ENCODE peak calls at places on chromosomes 16 and 17, in four cellular contexts. One of them, this sample, is unnamed.

GRCh38 chr16:84986102-84986501 is 25.2 kb downstream of the ZDHHC7 start:
- DNase-seq in H1: no peak
- DNase-seq in mesendoderm: no peak
- DNase-seq in H9: no peak
- DNase-seq in this sample: no peak

GRCh38 chr16:9739301-9739700 is 442.9 kb downstream of the GRIN2A start:
- DNase-seq in H1: no peak
- DNase-seq in mesendoderm: peak
- DNase-seq in H9: no peak
- DNase-seq in this sample: no peak

GRCh38 chr17:73308017-73308823 is 3.6 kb downstream of the CDC42EP4 start:
- DNase-seq in H1: no peak
- DNase-seq in mesendoderm: peak
- DNase-seq in H9: no peak
- DNase-seq in this sample: peak

GRCh38 chr17:933168-934083 is 46.1 kb downstream of the NXN start:
- DNase-seq in H1: no peak
- DNase-seq in mesendoderm: peak
- DNase-seq in H9: peak
- DNase-seq in this sample: peak

GRCh38 chr16:70703041-70703834 is 17.4 kb upstream of the MTSS2 start:
- DNase-seq in H1: no peak
- DNase-seq in mesendoderm: peak
- DNase-seq in H9: peak
- DNase-seq in this sample: peak

GRCh38 chr16:34078697-34079096 is 619.3 kb downstream of the TP53TG3F start:
- DNase-seq in H1: no peak
- DNase-seq in mesendoderm: peak
- DNase-seq in H9: no peak
- DNase-seq in this sample: peak

GRCh38 chr17:64212122-64212521 is 50.9 kb downstream of the TEX2 start:
- DNase-seq in H1: no peak
- DNase-seq in mesendoderm: no peak
- DNase-seq in H9: no peak
- DNase-seq in this sample: peak

GRCh38 chr17:10092595-10092994 is 105.8 kb downstream of the GAS7 start:
- DNase-seq in H1: no peak
- DNase-seq in mesendoderm: no peak
- DNase-seq in H9: no peak
- DNase-seq in this sample: no peak

GRCh38 chr17:30586818-30587595 is 109.8 kb downstream of the GOSR1 start:
- DNase-seq in H1: no peak
- DNase-seq in mesendoderm: no peak
- DNase-seq in H9: no peak
- DNase-seq in this sample: peak

GRCh38 chr17:1553354-1554266 is 9.0 kb downstream of the PITPNA start:
- DNase-seq in H1: no peak
- DNase-seq in mesendoderm: no peak
- DNase-seq in H9: no peak
- DNase-seq in this sample: no peak

GRCh38 chr16:19330801-19331484 is 45.4 kb downstream of the CLEC19A start:
- DNase-seq in H1: no peak
- DNase-seq in mesendoderm: peak
- DNase-seq in H9: peak
- DNase-seq in this sample: peak

GRCh38 chr17:58081641-58082340 is 1.4 kb upstream of the DYNLL2 start:
- DNase-seq in H1: peak
- DNase-seq in mesendoderm: no peak
- DNase-seq in H9: peak
- DNase-seq in this sample: no peak

GRCh38 chr17:58556833-58557250 is 42.4 kb upstream of the MTMR4 start:
- DNase-seq in H1: no peak
- DNase-seq in mesendoderm: no peak
- DNase-seq in H9: no peak
- DNase-seq in this sample: no peak

GRCh38 chr16:65249768-65250167 is 127.9 kb upstream of the CDH11 start:
- DNase-seq in H1: no peak
- DNase-seq in mesendoderm: peak
- DNase-seq in H9: no peak
- DNase-seq in this sample: no peak

GRCh38 chr17:74918906-74919305 is 4.1 kb downstream of the USH1G start:
- DNase-seq in H1: no peak
- DNase-seq in mesendoderm: no peak
- DNase-seq in H9: no peak
- DNase-seq in this sample: no peak

GRCh38 chr17:63497708-63498483 is 21.0 kb downstream of the ACE start:
- DNase-seq in H1: peak
- DNase-seq in mesendoderm: peak
- DNase-seq in H9: peak
- DNase-seq in this sample: peak

GRCh38 chr17:28038802-28039600 is 3.5 kb upstream of the NLK start:
- DNase-seq in H1: no peak
- DNase-seq in mesendoderm: no peak
- DNase-seq in H9: no peak
- DNase-seq in this sample: peak

GRCh38 chr16:88782454-88783390 is 2.3 kb downstream of the PIEZO1 start:
- DNase-seq in H1: no peak
- DNase-seq in mesendoderm: no peak
- DNase-seq in H9: no peak
- DNase-seq in this sample: peak

GRCh38 chr17:76644995-76645394 is 1.4 kb upstream of the ST6GALNAC1 start:
- DNase-seq in H1: no peak
- DNase-seq in mesendoderm: no peak
- DNase-seq in H9: no peak
- DNase-seq in this sample: no peak

GRCh38 chr17:42275527-42276358 is 448 bp downstream of the STAT5B start:
- DNase-seq in H1: peak
- DNase-seq in mesendoderm: peak
- DNase-seq in H9: peak
- DNase-seq in this sample: peak

GRCh38 chr16:57653936-57654335 is 14.2 kb upstream of the ADGRG3 start:
- DNase-seq in H1: no peak
- DNase-seq in mesendoderm: no peak
- DNase-seq in H9: no peak
- DNase-seq in this sample: no peak

GRCh38 chr17:35742496-35742895 is 10.5 kb downstream of the GAS2L2 start:
- DNase-seq in H1: no peak
- DNase-seq in mesendoderm: no peak
- DNase-seq in H9: no peak
- DNase-seq in this sample: no peak

GRCh38 chr16:878886-879285 is 78.4 kb upstream of the GNG13 start:
- DNase-seq in H1: no peak
- DNase-seq in mesendoderm: no peak
- DNase-seq in H9: no peak
- DNase-seq in this sample: no peak

GRCh38 chr17:14427914-14428639 is 127.2 kb downstream of the HS3ST3B1 start:
- DNase-seq in H1: no peak
- DNase-seq in mesendoderm: no peak
- DNase-seq in H9: no peak
- DNase-seq in this sample: no peak

DNA sequence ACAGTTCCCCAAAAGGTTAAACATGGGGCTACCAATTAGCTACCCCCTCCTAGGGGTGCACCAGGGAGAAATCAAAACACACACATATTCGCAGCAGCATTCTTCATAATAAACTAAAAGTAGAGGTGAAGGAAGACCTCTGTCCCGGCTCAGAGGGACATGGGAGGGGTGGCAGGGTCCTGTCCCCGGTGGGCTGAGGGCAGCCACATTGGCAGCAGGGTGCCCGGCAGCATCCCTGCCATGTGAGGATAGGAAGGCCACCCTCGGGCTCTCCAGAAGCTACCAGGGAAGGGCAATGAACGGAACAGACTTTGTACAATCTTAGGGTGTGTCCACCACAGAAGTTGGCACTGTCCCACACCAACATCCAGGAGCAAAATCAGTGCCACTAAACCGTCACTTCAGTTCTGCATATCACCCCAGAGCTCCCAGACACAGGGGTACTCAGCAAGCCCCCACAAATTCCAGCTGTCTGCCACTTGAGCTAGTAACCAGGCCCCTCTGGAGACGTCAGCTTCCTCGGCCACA is 3.1 kb upstream of the DNAH17 start:
- DNase-seq in H1: no peak
- DNase-seq in mesendoderm: no peak
- DNase-seq in H9: no peak
- DNase-seq in this sample: no peak
- H4K5ac ChIP-seq in H1: no peak
- H4K5ac ChIP-seq in mesendoderm: no peak
- H4K5ac ChIP-seq in H9: no peak
- H4K5ac ChIP-seq in this sample: no peak

DNA sequence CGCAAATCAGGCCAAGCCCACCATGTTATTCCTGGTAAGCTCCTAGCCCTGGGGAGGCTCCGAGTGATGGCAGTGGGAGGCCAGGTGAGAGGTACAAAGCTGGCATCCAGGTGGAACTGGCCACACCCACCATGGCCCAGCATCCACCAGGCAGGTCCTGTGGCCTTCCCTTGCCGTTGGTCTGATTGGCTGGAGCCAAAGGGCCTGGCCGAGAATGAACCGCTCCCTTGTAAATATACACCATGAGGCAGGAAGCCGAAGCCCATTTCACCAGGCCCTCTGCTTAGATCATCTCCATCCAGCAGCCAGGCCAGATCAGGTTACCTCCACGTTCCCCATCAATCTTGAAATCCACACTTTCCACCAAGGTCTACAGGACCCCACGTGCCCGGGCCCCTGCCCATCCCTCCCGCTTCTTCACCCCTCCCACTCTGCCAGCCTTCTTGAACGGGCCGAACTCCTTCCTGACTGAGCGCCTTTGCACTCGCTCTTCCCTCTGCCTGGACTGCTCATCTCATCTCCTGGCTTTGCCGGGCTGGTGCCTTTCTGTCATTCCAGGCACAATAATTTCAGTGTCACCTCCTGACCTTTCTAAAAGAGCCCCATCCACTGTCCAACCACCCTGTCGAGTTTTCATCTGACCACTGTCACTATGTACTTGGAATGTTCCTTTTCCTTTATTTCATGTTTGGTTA is 5.8 kb downstream of the SOCS1 start:
- DNase-seq in H1: peak
- DNase-seq in mesendoderm: peak
- DNase-seq in H9: peak
- DNase-seq in this sample: peak
- H3K18ac ChIP-seq in H1: no peak
- H3K18ac ChIP-seq in mesendoderm: no peak
- H3K18ac ChIP-seq in H9: no peak
- H3K18ac ChIP-seq in this sample: no peak

GRCh38 chr17:32142038-32142856 is at the start of gene RHOT1:
- DNase-seq in H1: peak
- DNase-seq in mesendoderm: peak
- DNase-seq in H9: peak
- DNase-seq in this sample: peak

GRCh38 chr17:32136856-32137255 is 5.4 kb upstream of the RHOT1 start:
- DNase-seq in H1: no peak
- DNase-seq in mesendoderm: peak
- DNase-seq in H9: no peak
- DNase-seq in this sample: no peak

GRCh38 chr17:32143525-32143865 is 1.2 kb downstream of the RHOT1 start:
- DNase-seq in H1: no peak
- DNase-seq in mesendoderm: no peak
- DNase-seq in H9: no peak
- DNase-seq in this sample: no peak

GRCh38 chr17:32142857-32143524 is 689 bp downstream of the RHOT1 start:
- DNase-seq in H1: peak
- DNase-seq in mesendoderm: peak
- DNase-seq in H9: peak
- DNase-seq in this sample: peak

DNA sequence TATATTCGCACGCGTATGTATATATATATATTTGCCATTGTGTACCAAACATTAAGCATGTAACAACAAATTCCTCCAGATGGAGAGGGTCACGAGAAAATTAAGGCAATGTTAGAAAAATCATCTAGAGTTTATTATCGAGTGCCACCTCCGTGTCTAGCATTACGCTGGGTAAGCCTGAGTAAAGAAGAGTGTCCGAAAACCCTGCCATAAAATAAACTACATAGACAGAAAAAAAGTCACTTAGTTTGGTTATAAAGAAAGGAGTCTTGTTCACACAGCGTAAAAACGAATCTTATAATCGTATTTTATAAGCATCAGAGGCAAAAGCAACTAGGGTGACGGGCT is 638 bp upstream of the RHOT1 start:
- DNase-seq in H1: no peak
- DNase-seq in mesendoderm: no peak
- DNase-seq in H9: no peak
- DNase-seq in this sample: no peak
- H4K5ac ChIP-seq in H1: peak
- H4K5ac ChIP-seq in mesendoderm: no peak
- H4K5ac ChIP-seq in H9: no peak
- H4K5ac ChIP-seq in this sample: peak

DNA sequence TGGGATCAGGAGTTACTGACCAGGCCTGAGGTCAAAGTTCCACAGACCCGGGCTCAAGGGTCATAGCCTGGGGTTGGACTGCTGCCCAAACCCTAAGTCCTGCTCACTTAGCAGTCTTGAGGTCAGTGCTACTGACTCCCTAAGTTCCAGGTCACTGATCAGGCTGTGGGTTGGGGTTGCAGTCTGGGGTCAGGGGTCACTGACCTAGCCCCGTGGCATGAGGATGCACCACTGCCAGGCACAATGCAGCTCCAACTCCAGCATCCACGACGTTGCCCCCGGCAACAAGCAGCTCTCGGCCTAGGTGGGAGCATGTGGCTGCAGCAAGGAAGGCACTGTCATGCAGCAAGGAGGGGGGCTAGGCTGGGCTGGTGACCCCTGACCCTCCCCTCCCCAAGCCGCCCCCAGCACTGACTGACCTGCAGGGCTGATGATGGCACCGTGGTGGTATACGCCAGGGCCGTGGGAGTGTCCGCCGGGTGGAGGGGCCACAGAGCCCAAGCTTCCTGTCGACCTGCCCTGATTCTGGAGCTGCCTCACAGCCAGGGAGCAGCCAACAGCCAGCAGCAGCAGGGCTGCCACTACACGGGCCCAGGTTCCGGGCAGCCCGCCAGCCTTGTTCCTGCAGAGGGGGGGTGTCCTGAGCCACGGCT is 1.1 kb downstream of the GGT6 start:
- DNase-seq in H1: no peak
- DNase-seq in mesendoderm: no peak
- DNase-seq in H9: no peak
- DNase-seq in this sample: no peak
- H3K18ac ChIP-seq in H1: no peak
- H3K18ac ChIP-seq in mesendoderm: no peak
- H3K18ac ChIP-seq in H9: no peak
- H3K18ac ChIP-seq in this sample: no peak

DNA sequence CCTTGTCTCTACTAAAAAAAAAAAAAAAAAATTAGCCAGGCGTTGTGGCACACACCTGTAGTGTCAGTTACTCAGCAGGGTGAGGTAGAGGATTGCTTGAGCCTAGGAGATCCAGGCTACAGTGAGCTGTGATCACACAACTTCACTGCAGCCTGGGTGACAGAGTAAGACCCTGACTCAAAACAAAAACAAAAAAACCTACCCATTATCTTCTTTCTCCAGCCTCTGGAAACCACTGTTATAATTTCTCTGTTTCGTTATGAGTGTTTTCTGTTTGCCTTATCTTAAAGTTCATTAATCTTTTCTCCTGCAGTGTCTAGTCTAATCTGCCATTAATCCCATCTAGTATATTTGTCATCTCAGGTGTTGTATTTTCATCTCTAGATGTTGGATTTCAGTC is 18.6 kb upstream of the CLTC start:
- DNase-seq in H1: no peak
- DNase-seq in mesendoderm: no peak
- DNase-seq in H9: no peak
- DNase-seq in this sample: no peak
- H4K5ac ChIP-seq in H1: no peak
- H4K5ac ChIP-seq in mesendoderm: no peak
- H4K5ac ChIP-seq in H9: no peak
- H4K5ac ChIP-seq in this sample: no peak

This sample was measured in IMR-90.